ENCODE peak calls at places on chromosomes 16 and 17, in seven cellular contexts. G is pancreas; S is right lobe of liver; R is AG09319; I is stimulated activated CD4-positive, alpha-beta T cell treated with anti-CD3 and anti-CD28 coated beads, Interleukin-4, amount 100 ng/mL, for 4 hours; U is A549; W is T-helper 17 cell. T is an unnamed sample.

GRCh38 chr17:50920041-50920410 is 53.9 kb upstream of the TOB1 start:
- DNase-seq in R (no peak), I (no peak), U (no peak), S (no peak), W (no peak), G (no peak), T (no peak)

GRCh38 chr17:43042025-43042424 is 17.0 kb downstream of the RND2 start:
- DNase-seq in R (no peak), U (no peak), W (no peak), G (no peak), I (no peak), S (no peak), T (no peak)

GRCh38 chr17:63997341-63998048 is 656 bp upstream of the PRR29 start:
- DNase-seq in G (no peak), U (no peak), S (peak; percentile 46), W (no peak), I (no peak), R (no peak), T (no peak)

GRCh38 chr17:75518201-75518600 is 1.9 kb downstream of the TSEN54 start:
- DNase-seq in S (no peak), R (no peak), U (no peak), W (no peak), I (no peak), G (no peak), T (peak; percentile 58)

GRCh38 chr16:23152386-23153178 is 3.3 kb upstream of the USP31 start:
- DNase-seq in I (no peak), W (no peak), U (no peak), S (no peak), G (no peak), R (no peak), T (no peak)

GRCh38 chr17:58565389-58566311 is 51.2 kb upstream of the MTMR4 start:
- DNase-seq in R (no peak), S (no peak), U (no peak), W (no peak), G (no peak), I (no peak), T (no peak)

GRCh38 chr17:3282901-3283300 is 15.3 kb downstream of the OR3A1 start:
- DNase-seq in W (no peak), S (no peak), R (no peak), U (peak; percentile 13), G (no peak), I (no peak), T (no peak)

GRCh38 chr16:71408536-71408935 is 33.3 kb downstream of the TLE7 start:
- DNase-seq in R (no peak), W (no peak), G (no peak), U (no peak), I (no peak), S (no peak), T (no peak)

T was measured in small intestine.